ENCODE peak calls at places on chromosomes 13 and 19, in five cellular contexts. U is AG08395; V is A172; A is psoas muscle; C is stimulated activated CD4-positive, alpha-beta T cell treated with anti-CD3 and anti-CD28 coated beads, TNF-alpha, amount 100 ng/mL, for 24 hours. F is an unnamed sample.

GRCh38 chr19:42198676-42199439 is 18.6 kb downstream of the DEDD2 start:
- DNase-seq in U (no peak), V (no peak), A (no peak), C (no peak), F (no peak)

GRCh38 chr19:51703655-51704515 is 10.8 kb downstream of the SPACA6 start:
- DNase-seq in U (peak; percentile 96), V (no peak), A (peak; percentile 97), C (peak; percentile 96), F (peak; percentile 99)

GRCh38 chr13:26074706-26075105 is 22.9 kb upstream of the SHISA2 start:
- DNase-seq in U (peak; percentile 16), V (peak; percentile 63), A (no peak), C (no peak), F (no peak)

GRCh38 chr13:59771272-59771671 is 392.5 kb downstream of the DIAPH3 start:
- DNase-seq in U (peak; percentile 48), V (no peak), A (no peak), C (no peak), F (no peak)

GRCh38 chr13:28117689-28118377 is 17.5 kb upstream of the FLT3 start:
- DNase-seq in U (no peak), V (no peak), A (no peak), C (no peak), F (peak; percentile 28)

GRCh38 chr19:19508217-19508616 is 7.1 kb downstream of the TSSK6 start:
- DNase-seq in U (no peak), V (no peak), A (no peak), C (no peak), F (no peak)

GRCh38 chr13:40251343-40252032 is 415.0 kb downstream of the FOXO1 start:
- DNase-seq in U (no peak), V (no peak), A (no peak), C (no peak), F (no peak)

GRCh38 chr13:50468849-50469669 is 374.4 kb downstream of the DLEU7 start:
- DNase-seq in U (no peak), V (no peak), A (no peak), C (no peak), F (no peak)

GRCh38 chr13:43364210-43365041 is 341.0 kb downstream of the DNAJC15 start:
- DNase-seq in U (peak; percentile 43), V (peak; percentile 61), A (peak; percentile 59), C (no peak), F (no peak)

GRCh38 chr19:2487780-2488330 is 11.9 kb downstream of the GADD45B start:
- DNase-seq in U (no peak), V (no peak), A (no peak), C (no peak), F (no peak)

GRCh38 chr19:3099347-3100145 is 5.4 kb downstream of the GNA11 start:
- DNase-seq in U (no peak), V (no peak), A (no peak), C (no peak), F (no peak)

GRCh38 chr13:113592571-113592970 is 8.0 kb downstream of the TFDP1 start:
- DNase-seq in U (no peak), V (no peak), A (peak; percentile 26), C (no peak), F (no peak)

GRCh38 chr19:39128511-39129079 is 3.0 kb downstream of the PAK4 start:
- DNase-seq in U (no peak), V (no peak), A (no peak), C (no peak), F (no peak)

GRCh38 chr13:80924596-80924995 is 583.7 kb upstream of the SPRY2 start:
- DNase-seq in U (no peak), V (peak; percentile 29), A (no peak), C (no peak), F (no peak)

GRCh38 chr13:41418027-41418426 is 39.3 kb upstream of the RGCC start:
- DNase-seq in U (peak; percentile 48), V (no peak), A (no peak), C (no peak), F (no peak)

GRCh38 chr19:38697197-38697596 is 47.1 kb downstream of the CAPN12 start:
- DNase-seq in U (no peak), V (no peak), A (no peak), C (no peak), F (no peak)

GRCh38 chr19:15453091-15453498 is 3.3 kb upstream of the WIZ start:
- DNase-seq in U (peak; percentile 48), V (no peak), A (no peak), C (no peak), F (peak; percentile 62)

GRCh38 chr13:89865331-89865833 is 1482.1 kb upstream of the MIR17HG start:
- DNase-seq in U (no peak), V (no peak), A (no peak), C (no peak), F (no peak)

GRCh38 chr19:45496349-45496953 is 396 bp downstream of the RTN2 start:
- DNase-seq in U (peak; percentile 38), V (no peak), A (peak; percentile 74), C (no peak), F (no peak)

GRCh38 chr19:38470788-38471480 is 37.4 kb downstream of the RYR1 start:
- DNase-seq in U (no peak), V (no peak), A (no peak), C (no peak), F (no peak)

GRCh38 chr13:46553521-46553885 is 533 bp downstream of the LRCH1 start:
- DNase-seq in U (no peak), V (no peak), A (no peak), C (no peak), F (no peak)

GRCh38 chr19:34808566-34808965 is 35.6 kb upstream of the ZNF599 start:
- DNase-seq in U (peak; percentile 41), V (peak; percentile 47), A (no peak), C (no peak), F (no peak)

GRCh38 chr13:33224191-33224590 is 61.4 kb downstream of the STARD13 start:
- DNase-seq in U (no peak), V (no peak), A (no peak), C (no peak), F (no peak)

GRCh38 chr19:4633140-4633967 is 6.0 kb upstream of the TNFAIP8L1 start:
- DNase-seq in U (peak; percentile 65), V (peak; percentile 97), A (peak; percentile 76), C (no peak), F (no peak)

F was measured in ovary.